ENCODE peak calls at places on chromosomes 13 and 19, in seven cellular contexts. B is H1, C is neuronal stem cell, J is IMR-90, H is H9, M is mesendoderm, S is mesenchymal stem cell. W is an unnamed sample.

GRCh38 chr19:35484637-35485036 is 5.6 kb downstream of the KRTDAP start:
- DNase-seq in C (no peak), J (no peak), H (no peak), B (no peak), M (peak; percentile 51), S (no peak), W (no peak)

GRCh38 chr19:58227964-58228583 is 640 bp upstream of the ZNF544 start:
- DNase-seq in J (no peak), C (peak; percentile 29), H (no peak), B (no peak), M (peak; percentile 25), S (no peak), W (no peak)

GRCh38 chr13:41942462-41943094 is 18.3 kb downstream of the VWA8 start:
- DNase-seq in M (peak; percentile 88), B (no peak), J (peak; percentile 74), C (peak; percentile 31), S (peak; percentile 59), H (peak; percentile 56), W (peak; percentile 16)

GRCh38 chr13:32225494-32225931 is 89.7 kb downstream of the ZAR1L start:
- DNase-seq in B (no peak), M (peak; percentile 70), H (no peak), C (no peak), S (peak; percentile 66), J (peak; percentile 92), W (peak; percentile 75)

GRCh38 chr13:41588899-41589298 is 131.5 kb downstream of the RGCC start:
- DNase-seq in B (no peak), S (peak; percentile 93), J (peak; percentile 97), H (no peak), C (no peak), M (peak; percentile 23), W (no peak)

GRCh38 chr13:75812751-75813181 is 176.6 kb downstream of the LMO7 start:
- DNase-seq in M (no peak), S (peak; percentile 12), H (no peak), J (peak; percentile 35), B (no peak), C (no peak), W (peak; percentile 86)

GRCh38 chr19:2793126-2793525 is 7.8 kb downstream of the THOP1 start:
- DNase-seq in B (no peak), J (no peak), S (no peak), C (no peak), M (no peak), H (no peak), W (no peak)

GRCh38 chr19:35142531-35143230 is 374 bp upstream of the FXYD7 start:
- DNase-seq in J (no peak), M (peak; percentile 75), B (peak; percentile 86), H (peak; percentile 85), C (no peak), S (peak; percentile 30), W (no peak)

GRCh38 chr13:23637813-23638212 is 67.6 kb downstream of the TNFRSF19 start:
- DNase-seq in H (no peak), S (no peak), B (no peak), C (no peak), J (no peak), M (no peak), W (no peak)

GRCh38 chr19:40742477-40742876 is 7.8 kb downstream of the ACTMAP start:
- DNase-seq in B (no peak), S (no peak), C (no peak), H (no peak), J (no peak), M (no peak), W (no peak)

GRCh38 chr13:107373551-107373950 is 805.6 kb upstream of the ARGLU1 start:
- DNase-seq in B (no peak), M (peak; percentile 73), S (peak; percentile 88), C (peak; percentile 26), J (peak; percentile 91), H (peak; percentile 33), W (peak; percentile 24)

GRCh38 chr19:16175954-16176353 is 2.6 kb upstream of the CIB3 start:
- DNase-seq in J (no peak), S (no peak), H (no peak), C (no peak), M (no peak), B (no peak), W (no peak)

GRCh38 chr19:18587561-18587960 is 1.0 kb upstream of the REX1BD start:
- DNase-seq in S (no peak), M (no peak), J (no peak), C (no peak), H (no peak), B (no peak), W (no peak)

GRCh38 chr13:110116072-110116487 is 190.9 kb downstream of the COL4A1 start:
- DNase-seq in C (peak; percentile 61), H (peak; percentile 82), B (peak; percentile 93), M (peak; percentile 77), J (peak; percentile 60), S (peak; percentile 86), W (peak; percentile 92)

GRCh38 chr13:23470706-23471610 is 37.5 kb upstream of the SACS start:
- DNase-seq in B (no peak), S (no peak), J (no peak), H (no peak), M (no peak), C (no peak), W (no peak)

GRCh38 chr13:51324714-51325440 is 14.6 kb upstream of the SERPINE3 start:
- DNase-seq in M (no peak), H (peak; percentile 71), S (no peak), C (no peak), B (no peak), J (no peak), W (no peak)

GRCh38 chr19:52691737-52692136 is 43.1 kb downstream of the ZNF611 start:
- DNase-seq in C (no peak), H (no peak), S (no peak), M (peak; percentile 61), B (no peak), J (no peak), W (no peak)

GRCh38 chr19:7989071-7989575 is 16.3 kb downstream of the ELAVL1 start:
- DNase-seq in H (no peak), S (no peak), B (no peak), C (no peak), J (no peak), M (peak; percentile 95), W (peak; percentile 63)

GRCh38 chr19:18401580-18402112 is 4.2 kb upstream of the LRRC25 start:
- DNase-seq in M (peak; percentile 81), J (peak; percentile 69), H (no peak), B (no peak), C (no peak), S (peak; percentile 82), W (peak; percentile 81)

GRCh38 chr19:47340477-47341208 is 8.5 kb upstream of the DHX34 start:
- DNase-seq in B (no peak), S (no peak), M (no peak), J (no peak), H (no peak), C (no peak), W (no peak)

GRCh38 chr13:20191311-20191901 is 1.3 kb downstream of the GJB2 start:
- DNase-seq in H (no peak), B (peak; percentile 55), S (no peak), C (no peak), M (no peak), J (no peak), W (peak; percentile 39)

GRCh38 chr13:23469901-23470525 is 36.5 kb upstream of the SACS start:
- DNase-seq in B (no peak), M (peak; percentile 76), C (no peak), S (no peak), H (no peak), J (peak; percentile 83), W (no peak)

GRCh38 chr13:79645569-79645968 is 164.6 kb downstream of the NDFIP2 start:
- DNase-seq in B (no peak), J (no peak), C (no peak), M (no peak), S (no peak), H (no peak), W (no peak)

GRCh38 chr19:39524495-39524894 is 8.2 kb downstream of the EID2B start:
- DNase-seq in M (no peak), B (no peak), H (no peak), C (no peak), J (no peak), S (no peak), W (peak; percentile 11)

GRCh38 chr19:2041436-2041685 is 9.7 kb downstream of the MKNK2 start:
- DNase-seq in H (no peak), J (no peak), M (no peak), S (no peak), B (no peak), C (no peak), W (no peak)

GRCh38 chr13:51397262-51397933 is 55.4 kb downstream of the INTS6 start:
- DNase-seq in M (peak; percentile 63), J (peak; percentile 80), C (no peak), S (peak; percentile 94), B (no peak), H (no peak), W (peak; percentile 91)

GRCh38 chr13:58620171-58620570 is 988.6 kb downstream of the PCDH17 start:
- DNase-seq in S (peak; percentile 19), M (peak; percentile 72), J (no peak), C (no peak), B (no peak), H (no peak), W (no peak)

GRCh38 chr19:7788178-7788932 is 25.3 kb downstream of the CLEC4M start:
- DNase-seq in M (no peak), C (no peak), B (peak; percentile 69), J (no peak), S (no peak), H (peak; percentile 52), W (no peak)

GRCh38 chr19:10036601-10037071 is 23.4 kb downstream of the RDH8 start:
- DNase-seq in C (no peak), S (no peak), B (no peak), J (no peak), M (no peak), H (no peak), W (no peak)

GRCh38 chr19:46081928-46082727 is 41.3 kb upstream of the IGFL4 start:
- DNase-seq in B (no peak), C (peak; percentile 26), S (peak; percentile 72), J (peak; percentile 67), M (peak; percentile 68), H (peak; percentile 39), W (peak; percentile 54)

GRCh38 chr19:48837586-48838191 is 1.4 kb upstream of the HSD17B14 start:
- DNase-seq in M (no peak), C (peak; percentile 50), S (no peak), J (no peak), B (peak; percentile 58), H (peak; percentile 57), W (no peak)
- H3K9ac ChIP-seq in M (peak overlapping the region; percentile 79), C (peak overlapping the region; percentile 77), S (no peak overlapping the region), J (no peak overlapping the region), B (peak overlapping the region; percentile 26), H (no peak overlapping the region), W (peak overlapping the region; percentile 86)

GRCh38 chr13:112716841-112717520 is 27.1 kb downstream of the ATP11A start:
- DNase-seq in J (no peak), C (no peak), M (no peak), H (no peak), S (no peak), B (no peak), W (no peak)
- H2BK120ac ChIP-seq in J (no peak overlapping the region), C (no peak overlapping the region), M (no peak overlapping the region), H (no peak overlapping the region), S (no peak overlapping the region), B (no peak overlapping the region), W (no peak overlapping the region)

GRCh38 chr13:55298201-55298600 is 1842.5 kb upstream of the PRR20A start:
- DNase-seq in H (no peak), J (no peak), C (no peak), S (no peak), M (no peak), B (no peak), W (no peak)
- H3K9ac ChIP-seq in H (no peak overlapping the region), J (no peak overlapping the region), C (no peak overlapping the region), S (no peak overlapping the region), M (no peak overlapping the region), B (no peak overlapping the region), W (no peak overlapping the region)

GRCh38 chr13:68050746-68051145 is 820.6 kb upstream of the PCDH9 start:
- DNase-seq in J (no peak), H (no peak), S (no peak), M (no peak), B (no peak), C (no peak), W (no peak)
- H2BK120ac ChIP-seq in J (no peak overlapping the region), H (no peak overlapping the region), S (no peak overlapping the region), M (no peak overlapping the region), B (no peak overlapping the region), C (no peak overlapping the region), W (no peak overlapping the region)